ENCODE peak calls at places on chromosomes 2 and 18, in five cellular contexts. X is CD4-positive, CD25-positive, alpha-beta regulatory T cell; P is T1000; W is stimulated activated naive CD4-positive, alpha-beta T cell; F is Calu3. N is an unnamed sample.

GRCh38 chr2:63614448-63614968 is 25.7 kb downstream of the MDH1 start:
- DNase-seq in X (no peak), P (no peak), W (no peak), F (peak), N (no peak)

GRCh38 chr18:49967171-49967570 is 153.8 kb upstream of the ACAA2 start:
- DNase-seq in X (no peak), P (no peak), W (no peak), F (peak), N (no peak)

GRCh38 chr2:41720298-41720697 is 327.5 kb upstream of the PKDCC start:
- DNase-seq in X (no peak), P (no peak), W (no peak), F (no peak), N (no peak)

GRCh38 chr2:43106767-43107527 is 119.5 kb downstream of the ZFP36L2 start:
- DNase-seq in X (no peak), P (peak), W (no peak), F (no peak), N (peak)

GRCh38 chr2:86291328-86291662 is 46.1 kb downstream of the REEP1 start:
- DNase-seq in X (no peak), P (no peak), W (no peak), F (no peak), N (no peak)

GRCh38 chr2:19673213-19673791 is 228.5 kb downstream of the TTC32 start:
- DNase-seq in X (no peak), P (peak), W (no peak), F (no peak), N (no peak)

GRCh38 chr2:170817247-170817998 is 736 bp downstream of the GAD1 start:
- DNase-seq in X (no peak), P (no peak), W (peak), F (peak), N (no peak)

GRCh38 chr2:168601739-168602138 is 145.7 kb downstream of the CERS6 start:
- DNase-seq in X (no peak), P (no peak), W (no peak), F (no peak), N (peak)

GRCh38 chr2:135494503-135494902 is 36.5 kb downstream of the ZRANB3 start:
- DNase-seq in X (no peak), P (no peak), W (no peak), F (no peak), N (no peak)

GRCh38 chr2:28729698-28730097 is 21.9 kb upstream of the PPP1CB start:
- DNase-seq in X (no peak), P (no peak), W (no peak), F (no peak), N (no peak)